ENCODE peak calls at places on chromosomes 11 and 22, in eight cellular contexts. U is upper lobe of right lung; H is CD8-positive, alpha-beta memory T cell; W is gastrocnemius medialis; Z is heart left ventricle; Y is tibial nerve; V is HCT116; K is vagina. G is an unnamed sample. For H3K36me3, the result is how much of the 10 kb centered on the place peaks cover.

GRCh38 chr11:70568504-70569172 is 170.3 kb downstream of the CTTN start:
- DNase-seq in U (peak), H (no peak), W (peak), Z (peak), Y (no peak), V (no peak), K (no peak), G (peak)

GRCh38 chr11:92269021-92269420 is 44.4 kb downstream of the FAT3 start:
- DNase-seq in U (no peak), H (no peak), W (no peak), Z (no peak), Y (no peak), V (no peak), K (no peak), G (no peak)

GRCh38 chr11:38089728-38090127 is 1491.7 kb upstream of the RAG2 start:
- DNase-seq in U (no peak), H (no peak), W (no peak), Z (no peak), Y (no peak), V (no peak), K (no peak), G (no peak)

GRCh38 chr11:102485095-102485722 is 32.6 kb upstream of the TMEM123 start:
- DNase-seq in U (no peak), H (no peak), W (no peak), Z (no peak), Y (no peak), V (no peak), K (no peak), G (no peak)

GRCh38 chr11:96341237-96342130 is 1.5 kb downstream of the MAML2 start:
- DNase-seq in U (peak), H (peak), W (no peak), Z (peak), Y (peak), V (no peak), K (no peak), G (peak)

GRCh38 chr11:5891216-5891800 is 1.7 kb upstream of the OR52E5 start:
- DNase-seq in U (no peak), H (peak), W (no peak), Z (no peak), Y (no peak), V (no peak), K (no peak), G (no peak)

GRCh38 chr11:26578998-26579635 is 7.1 kb upstream of the MUC15 start:
- DNase-seq in U (no peak), H (no peak), W (no peak), Z (no peak), Y (no peak), V (no peak), K (no peak), G (no peak)

GRCh38 chr11:13907678-13908077 is 54.8 kb upstream of the SPON1 start:
- DNase-seq in U (no peak), H (no peak), W (no peak), Z (no peak), Y (no peak), V (no peak), K (no peak), G (no peak)

GRCh38 chr11:70225629-70226582 is 22.8 kb downstream of the FADD start:
- DNase-seq in U (no peak), H (no peak), W (peak), Z (no peak), Y (peak), V (no peak), K (no peak), G (peak)

GRCh38 chr22:28907311-28908008 is 24.1 kb downstream of the ZNRF3 start:
- DNase-seq in U (no peak), H (no peak), W (no peak), Z (no peak), Y (no peak), V (no peak), K (no peak), G (no peak)

GRCh38 chr11:31649567-31649966 is 140.0 kb downstream of the ELP4 start:
- DNase-seq in U (no peak), H (no peak), W (no peak), Z (no peak), Y (no peak), V (no peak), K (no peak), G (no peak)

GRCh38 chr11:79092791-79093313 is 348.0 kb downstream of the TENM4 start:
- DNase-seq in U (no peak), H (no peak), W (peak), Z (peak), Y (peak), V (peak), K (no peak), G (no peak)

GRCh38 chr11:36605221-36606216 is 7.5 kb upstream of the RAG2 start:
- DNase-seq in U (no peak), H (no peak), W (no peak), Z (no peak), Y (no peak), V (no peak), K (no peak), G (no peak)

GRCh38 chr11:86988351-86988881 is 33.2 kb upstream of the FZD4 start:
- DNase-seq in U (no peak), H (no peak), W (no peak), Z (no peak), Y (no peak), V (no peak), K (no peak), G (no peak)

GRCh38 chr11:116073854-116074837 is 569.9 kb upstream of the CADM1 start:
- DNase-seq in U (no peak), H (no peak), W (peak), Z (peak), Y (no peak), V (no peak), K (no peak), G (no peak)

GRCh38 chr11:15114501-15115475 is at the start of gene INSC:
- DNase-seq in U (no peak), H (no peak), W (no peak), Z (no peak), Y (no peak), V (no peak), K (no peak), G (no peak)

GRCh38 chr11:27266125-27266524 is 96.9 kb downstream of the CCDC34 start:
- DNase-seq in U (no peak), H (no peak), W (no peak), Z (no peak), Y (no peak), V (no peak), K (no peak), G (no peak)

GRCh38 chr11:9351956-9352355 is 32.5 kb upstream of the IPO7 start:
- DNase-seq in U (no peak), H (no peak), W (no peak), Z (no peak), Y (no peak), V (no peak), K (no peak), G (no peak)

GRCh38 chr11:76148941-76149613 is 57.2 kb downstream of the WNT11 start:
- DNase-seq in U (no peak), H (no peak), W (no peak), Z (no peak), Y (no peak), V (no peak), K (no peak), G (peak)

GRCh38 chr11:29751618-29752017 is 265.2 kb downstream of the KCNA4 start:
- DNase-seq in U (no peak), H (no peak), W (no peak), Z (no peak), Y (no peak), V (no peak), K (no peak), G (no peak)

GRCh38 chr11:98455500-98456186 is 565.1 kb upstream of the CNTN5 start:
- DNase-seq in U (no peak), H (no peak), W (no peak), Z (no peak), Y (no peak), V (no peak), K (no peak), G (no peak)

GRCh38 chr11:73114110-73114834 is 27.8 kb downstream of the FCHSD2 start:
- DNase-seq in U (no peak), H (no peak), W (no peak), Z (no peak), Y (no peak), V (no peak), K (no peak), G (no peak)
- H3K36me3 ChIP-seq in U (under half), H (under half), W (under half), Z (under half), Y (under half), V (under half), K (under half), G (under half)

DNA sequence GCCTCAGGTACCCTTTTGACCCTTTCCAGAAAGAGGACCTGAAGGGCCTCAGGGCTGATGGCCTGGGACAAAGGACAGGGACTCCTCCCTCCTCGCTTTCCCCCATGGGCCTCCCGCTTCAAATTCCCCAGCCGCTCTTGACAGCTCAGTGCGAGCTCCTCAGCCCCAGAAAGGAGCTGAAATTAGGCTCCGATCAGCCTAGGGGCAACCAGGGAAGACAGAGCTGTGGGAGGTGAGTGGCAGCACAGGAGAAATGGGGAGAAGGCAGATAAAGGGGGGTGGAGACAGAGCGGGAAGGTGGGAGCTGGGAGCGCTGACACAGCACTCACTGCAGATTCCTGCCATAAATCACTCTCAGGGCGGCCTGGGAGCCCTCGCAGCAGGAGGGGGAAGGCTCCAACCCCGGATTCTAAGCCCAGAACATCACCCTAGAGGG is 41.1 kb downstream of the TRIM29 start:
- DNase-seq in U (peak), H (no peak), W (no peak), Z (no peak), Y (no peak), V (no peak), K (no peak), G (no peak)
- H3K27ac ChIP-seq in U (no peak), H (no peak), W (no peak), Z (no peak), Y (no peak), V (no peak), K (no peak), G (no peak)

DNA sequence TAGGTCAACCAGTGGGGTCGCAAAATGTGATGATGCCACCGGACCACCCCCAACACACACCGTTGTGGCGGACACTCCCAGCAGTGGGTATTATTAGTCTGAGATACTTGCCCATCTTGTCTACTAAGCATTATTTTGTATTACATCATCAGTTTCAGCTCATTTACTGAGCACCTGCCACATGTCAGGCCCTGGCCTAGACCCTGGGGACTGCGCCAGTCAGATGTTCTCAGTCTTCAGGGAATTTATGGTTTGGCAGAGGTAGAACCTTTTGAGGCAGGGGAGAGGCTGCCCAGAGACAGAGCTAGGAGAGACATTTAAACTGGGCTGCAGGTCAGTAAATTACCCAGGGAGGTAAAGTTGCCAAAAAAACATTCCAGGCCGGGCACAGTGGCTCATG is 43.1 kb upstream of the GCAT start:
- DNase-seq in U (no peak), H (no peak), W (peak), Z (no peak), Y (no peak), V (no peak), K (no peak), G (no peak)
- H3K36me3 ChIP-seq in U (half or more), H (under half), W (under half), Z (half or more), Y (under half), V (half or more), K (under half), G (under half)

DNA sequence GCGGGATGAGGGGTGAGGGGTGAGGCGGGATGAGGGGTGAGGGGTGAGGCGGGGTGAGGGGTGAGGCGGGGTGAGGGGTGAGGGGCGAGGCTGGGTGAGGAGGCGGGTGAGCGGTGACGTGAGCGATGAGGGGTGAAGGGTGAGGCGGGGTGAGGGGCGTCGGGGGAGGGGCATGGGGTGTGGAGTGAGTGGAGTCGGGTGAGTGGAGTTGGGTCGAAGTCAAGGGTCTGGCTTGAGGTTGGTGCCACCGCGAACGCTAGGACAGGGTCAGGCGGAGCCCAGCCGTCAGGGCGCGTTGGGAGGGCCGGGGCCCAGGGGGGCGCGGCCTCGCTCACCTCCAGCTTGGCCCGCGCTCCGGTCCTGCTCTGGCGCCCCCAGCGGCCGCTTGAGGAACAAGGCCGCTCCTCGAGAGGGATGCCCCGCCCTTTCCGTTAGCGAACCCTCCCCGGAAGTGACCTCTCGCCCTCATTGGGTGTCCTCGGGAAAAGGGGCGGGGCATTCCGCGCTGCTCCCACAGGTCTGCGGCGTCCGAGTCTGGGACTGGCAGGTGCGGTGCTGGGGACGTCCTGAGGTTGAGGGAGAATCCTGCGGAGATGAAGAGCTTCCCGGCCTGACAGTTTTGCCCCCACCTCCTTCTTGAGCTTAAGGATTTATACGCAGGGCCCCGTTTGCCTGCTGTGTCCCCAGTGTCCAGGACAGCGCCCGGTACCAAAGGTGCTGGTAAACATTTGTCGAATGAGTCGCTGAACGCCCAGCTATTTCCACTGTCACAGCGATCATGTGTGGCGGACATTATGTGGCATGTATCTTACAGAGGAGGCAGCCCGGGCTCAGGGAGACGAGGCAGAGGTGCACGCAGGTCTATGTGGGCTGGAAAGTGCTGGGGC is at the start of gene SYCE3:
- DNase-seq in U (peak), H (peak), W (peak), Z (peak), Y (peak), V (peak), K (no peak), G (peak)
- H3K27ac ChIP-seq in U (peak), H (peak), W (peak), Z (peak), Y (peak), V (peak), K (peak), G (peak)

GRCh38 chr22:19868333-19868732 is 13.7 kb upstream of the GNB1L start:
- DNase-seq in U (no peak), H (no peak), W (no peak), Z (no peak), Y (no peak), V (no peak), K (no peak), G (no peak)

GRCh38 chr22:19869497-19870152 is 15.0 kb upstream of the GNB1L start:
- DNase-seq in U (peak), H (no peak), W (no peak), Z (no peak), Y (no peak), V (no peak), K (no peak), G (peak)

GRCh38 chr22:19868773-19869471 is 14.2 kb upstream of the GNB1L start:
- DNase-seq in U (peak), H (no peak), W (peak), Z (peak), Y (peak), V (no peak), K (no peak), G (peak)

GRCh38 chr22:19866665-19867009 is 12.0 kb upstream of the GNB1L start:
- DNase-seq in U (no peak), H (no peak), W (no peak), Z (no peak), Y (no peak), V (no peak), K (no peak), G (no peak)

GRCh38 chr22:19867617-19868016 is 12.9 kb upstream of the GNB1L start:
- DNase-seq in U (peak), H (no peak), W (no peak), Z (no peak), Y (no peak), V (no peak), K (no peak), G (peak)
- H3K36me3 ChIP-seq in U (under half), H (under half), W (under half), Z (under half), Y (under half), V (under half), K (under half), G (under half)

GRCh38 chr22:43789452-43789851 is 22.7 kb downstream of the EFCAB6 start:
- DNase-seq in U (no peak), H (no peak), W (no peak), Z (peak), Y (no peak), V (no peak), K (no peak), G (no peak)
- H3K27ac ChIP-seq in U (no peak), H (no peak), W (no peak), Z (no peak), Y (no peak), V (no peak), K (no peak), G (no peak)

GRCh38 chr11:129866328-129866727 is 29.1 kb downstream of the NFRKB start:
- DNase-seq in U (no peak), H (no peak), W (no peak), Z (no peak), Y (no peak), V (no peak), K (no peak), G (no peak)

GRCh38 chr11:129865701-129866100 is 29.7 kb downstream of the NFRKB start:
- DNase-seq in U (no peak), H (peak), W (no peak), Z (no peak), Y (no peak), V (no peak), K (no peak), G (no peak)

GRCh38 chr11:129862123-129862522 is 33.3 kb downstream of the NFRKB start:
- DNase-seq in U (no peak), H (no peak), W (no peak), Z (no peak), Y (no peak), V (no peak), K (no peak), G (no peak)

GRCh38 chr11:129864811-129865210 is 30.6 kb downstream of the NFRKB start:
- DNase-seq in U (no peak), H (no peak), W (no peak), Z (no peak), Y (no peak), V (no peak), K (no peak), G (no peak)

GRCh38 chr11:129861702-129862107 is 33.7 kb downstream of the NFRKB start:
- DNase-seq in U (peak), H (no peak), W (no peak), Z (peak), Y (peak), V (peak), K (no peak), G (no peak)
- H3K36me3 ChIP-seq in U (under half), H (under half), W (half or more), Z (half or more), Y (under half), V (under half), K (under half), G (under half)

GRCh38 chr11:46149826-46150225 is 28.6 kb upstream of the PHF21A start:
- DNase-seq in U (no peak), H (no peak), W (no peak), Z (no peak), Y (no peak), V (no peak), K (no peak), G (no peak)

GRCh38 chr11:46144741-46145140 is 23.5 kb upstream of the PHF21A start:
- DNase-seq in U (no peak), H (no peak), W (no peak), Z (no peak), Y (no peak), V (no peak), K (no peak), G (no peak)

GRCh38 chr11:46149342-46149741 is 28.1 kb upstream of the PHF21A start:
- DNase-seq in U (no peak), H (no peak), W (no peak), Z (no peak), Y (no peak), V (no peak), K (no peak), G (no peak)
- H3K27ac ChIP-seq in U (no peak), H (no peak), W (no peak), Z (no peak), Y (no peak), V (no peak), K (no peak), G (no peak)

GRCh38 chr11:67280791-67281551 is 8.1 kb upstream of the ANKRD13D start:
- DNase-seq in U (peak), H (no peak), W (no peak), Z (peak), Y (no peak), V (no peak), K (no peak), G (no peak)

GRCh38 chr11:67282876-67283371 is 6.2 kb upstream of the ANKRD13D start:
- DNase-seq in U (peak), H (no peak), W (no peak), Z (peak), Y (no peak), V (no peak), K (no peak), G (no peak)

GRCh38 chr11:67280341-67280790 is 8.7 kb upstream of the ANKRD13D start:
- DNase-seq in U (peak), H (no peak), W (no peak), Z (peak), Y (no peak), V (no peak), K (no peak), G (no peak)

GRCh38 chr11:67282155-67282875 is 6.8 kb upstream of the ANKRD13D start:
- DNase-seq in U (peak), H (no peak), W (no peak), Z (peak), Y (no peak), V (no peak), K (no peak), G (peak)

DNA sequence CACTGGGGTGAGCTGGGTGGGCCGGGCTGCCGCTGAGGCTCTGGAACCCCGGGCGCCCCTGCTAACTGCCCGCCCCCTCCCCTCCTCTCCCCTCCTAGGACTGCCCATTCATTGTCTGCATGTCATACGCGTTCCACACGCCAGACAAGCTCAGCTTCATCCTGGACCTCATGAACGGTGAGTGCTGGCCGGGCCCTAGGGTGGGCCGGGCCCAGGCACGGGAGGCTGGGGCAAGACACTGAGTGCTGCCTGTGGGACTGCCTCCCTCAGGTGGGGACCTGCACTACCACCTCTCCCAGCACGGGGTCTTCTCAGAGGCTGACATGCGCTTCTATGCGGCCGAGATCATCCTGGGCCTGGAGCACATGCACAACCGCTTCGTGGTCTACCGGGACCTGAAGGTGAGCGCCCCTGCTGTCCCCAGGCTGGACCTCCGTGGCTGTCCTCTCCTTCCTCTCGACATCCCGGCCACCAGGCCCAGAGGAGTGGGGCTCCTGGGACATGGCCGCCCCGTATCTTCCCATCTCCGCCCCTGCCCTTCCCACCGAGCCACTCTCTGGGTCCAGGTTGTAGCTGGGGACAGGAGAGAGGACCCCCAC is 7.5 kb upstream of the ANKRD13D start:
- DNase-seq in U (peak), H (no peak), W (no peak), Z (peak), Y (no peak), V (no peak), K (no peak), G (peak)
- H3K36me3 ChIP-seq in U (half or more), H (half or more), W (half or more), Z (half or more), Y (under half), V (under half), K (under half), G (under half)

G was measured in Peyer's patch.